ENCODE peak calls at places on chromosomes 4 and X, in seven cellular contexts. Z is SK-N-SH, Q is HCT116, D is K562, G is HepG2, W is Panc1, N is H1. C is an unnamed sample.

GRCh38 chr4:87654487-87655044 is 4.5 kb downstream of the DMP1 start:
- DNase-seq in Z (no peak), Q (no peak), D (no peak), G (no peak), W (no peak), N (no peak), C (no peak)

GRCh38 chrX:112211459-112211858 is 128.9 kb upstream of the TRPC5 start:
- DNase-seq in Z (no peak), Q (no peak), D (no peak), G (no peak), W (no peak), N (no peak), C (peak)

GRCh38 chr4:165947019-165947418 is 74.0 kb downstream of the TLL1 start:
- DNase-seq in Z (no peak), Q (no peak), D (no peak), G (no peak), W (no peak), N (no peak), C (no peak)

GRCh38 chrX:44997282-44997813 is 124.4 kb downstream of the KDM6A start:
- DNase-seq in Z (no peak), Q (no peak), D (no peak), G (no peak), W (no peak), N (no peak), C (no peak)

GRCh38 chr4:128810331-128810870 is 901 bp downstream of the JADE1 start:
- DNase-seq in Z (peak), Q (peak), D (peak), G (peak), W (no peak), N (no peak), C (no peak)

GRCh38 chr4:5192271-5192670 is 141.0 kb downstream of the STK32B start:
- DNase-seq in Z (no peak), Q (no peak), D (no peak), G (no peak), W (no peak), N (no peak), C (no peak)

GRCh38 chr4:116358633-116359222 is 726.6 kb downstream of the TRAM1L1 start:
- DNase-seq in Z (peak), Q (peak), D (peak), G (peak), W (peak), N (peak), C (peak)

GRCh38 chr4:123466080-123466785 is 69.6 kb downstream of the SPRY1 start:
- DNase-seq in Z (no peak), Q (no peak), D (no peak), G (no peak), W (no peak), N (no peak), C (no peak)

GRCh38 chrX:153423652-153424051 is 12.4 kb downstream of the ZFP92 start:
- DNase-seq in Z (no peak), Q (no peak), D (no peak), G (no peak), W (no peak), N (no peak), C (no peak)

GRCh38 chr4:38691251-38692008 is 27.4 kb downstream of the KLF3 start:
- DNase-seq in Z (no peak), Q (no peak), D (no peak), G (no peak), W (no peak), N (no peak), C (no peak)
- TF ChIP-seq SIN3A in Z (no peak), Q (no peak), D (no peak), G (no peak), W (no peak), N (no peak), C (no peak)

GRCh38 chrX:70482300-70482699 is 37.7 kb downstream of the DLG3 start:
- DNase-seq in Z (no peak), Q (no peak), D (no peak), G (no peak), W (no peak), N (no peak), C (no peak)

GRCh38 chrX:70479970-70480659 is 35.5 kb downstream of the DLG3 start:
- DNase-seq in Z (no peak), Q (no peak), D (no peak), G (no peak), W (no peak), N (no peak), C (no peak)

GRCh38 chrX:70481424-70481823 is 36.8 kb downstream of the DLG3 start:
- DNase-seq in Z (no peak), Q (no peak), D (no peak), G (no peak), W (no peak), N (no peak), C (no peak)

GRCh38 chrX:70480660-70481018 is 36.0 kb downstream of the DLG3 start:
- DNase-seq in Z (no peak), Q (no peak), D (no peak), G (no peak), W (no peak), N (no peak), C (no peak)

DNA sequence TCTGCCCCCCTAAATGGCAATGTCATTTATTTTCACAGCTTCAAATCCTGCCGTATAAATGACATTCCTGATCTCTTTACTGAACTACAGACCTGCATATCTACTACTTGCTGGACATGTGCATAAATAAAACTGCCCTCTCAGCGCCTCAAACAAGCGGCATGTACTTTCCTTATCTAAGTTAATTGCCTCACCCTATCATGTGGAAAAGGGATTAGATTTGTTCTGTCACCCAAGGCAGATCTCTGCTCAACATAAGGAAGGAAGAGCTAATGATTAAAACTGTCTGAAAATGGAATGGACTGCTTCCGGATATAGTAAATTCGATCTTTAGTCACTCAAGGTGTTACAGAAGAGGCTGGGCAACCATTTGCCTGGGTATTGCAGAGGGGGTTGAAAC is 37.2 kb downstream of the DLG3 start:
- DNase-seq in Z (no peak), Q (no peak), D (no peak), G (no peak), W (no peak), N (no peak), C (no peak)
- TF ChIP-seq SIN3A in Z (no peak), Q (no peak), D (no peak), G (no peak), W (no peak), N (no peak), C (no peak)

GRCh38 chrX:136307471-136307870 is 6.7 kb downstream of the ADGRG4 start:
- DNase-seq in Z (no peak), Q (no peak), D (no peak), G (no peak), W (no peak), N (no peak), C (no peak)
- TF ChIP-seq SIN3A in Z (no peak), Q (no peak), D (no peak), G (no peak), W (no peak), N (no peak), C (no peak)

DNA sequence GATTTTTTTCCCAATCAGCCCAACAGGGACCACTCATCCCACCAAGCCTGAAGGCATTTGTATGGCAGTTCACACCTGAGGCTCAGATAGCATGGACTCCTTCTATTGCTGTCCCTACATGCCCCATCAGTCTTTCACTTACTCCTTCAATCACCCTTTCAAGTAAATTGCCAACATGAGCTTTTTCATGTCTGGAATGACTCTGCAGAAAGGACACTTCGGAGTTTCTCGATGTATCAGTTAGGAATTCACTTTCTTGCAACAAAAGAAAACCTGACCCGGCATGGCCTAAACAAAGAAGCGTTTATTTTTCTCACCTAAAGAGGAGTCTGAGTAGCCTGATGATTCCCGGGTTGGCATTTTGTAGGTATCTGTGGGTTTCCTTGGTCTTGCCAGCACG is 38.6 kb downstream of the RXFP1 start:
- DNase-seq in Z (no peak), Q (no peak), D (no peak), G (no peak), W (no peak), N (no peak), C (no peak)
- TF ChIP-seq SIN3A in Z (no peak), Q (no peak), D (no peak), G (no peak), W (no peak), N (no peak), C (no peak)

GRCh38 chrX:114675365-114675764 is 91.5 kb downstream of the HTR2C start:
- DNase-seq in Z (no peak), Q (no peak), D (no peak), G (no peak), W (no peak), N (no peak), C (no peak)
- TF ChIP-seq SIN3A in Z (no peak), Q (no peak), D (no peak), G (no peak), W (no peak), N (no peak), C (no peak)

GRCh38 chrX:13996650-13997049 is 33.0 kb downstream of the GEMIN8 start:
- DNase-seq in Z (no peak), Q (no peak), D (no peak), G (no peak), W (no peak), N (no peak), C (no peak)
- TF ChIP-seq SIN3A in Z (no peak), Q (no peak), D (no peak), G (no peak), W (no peak), N (no peak), C (no peak)

DNA sequence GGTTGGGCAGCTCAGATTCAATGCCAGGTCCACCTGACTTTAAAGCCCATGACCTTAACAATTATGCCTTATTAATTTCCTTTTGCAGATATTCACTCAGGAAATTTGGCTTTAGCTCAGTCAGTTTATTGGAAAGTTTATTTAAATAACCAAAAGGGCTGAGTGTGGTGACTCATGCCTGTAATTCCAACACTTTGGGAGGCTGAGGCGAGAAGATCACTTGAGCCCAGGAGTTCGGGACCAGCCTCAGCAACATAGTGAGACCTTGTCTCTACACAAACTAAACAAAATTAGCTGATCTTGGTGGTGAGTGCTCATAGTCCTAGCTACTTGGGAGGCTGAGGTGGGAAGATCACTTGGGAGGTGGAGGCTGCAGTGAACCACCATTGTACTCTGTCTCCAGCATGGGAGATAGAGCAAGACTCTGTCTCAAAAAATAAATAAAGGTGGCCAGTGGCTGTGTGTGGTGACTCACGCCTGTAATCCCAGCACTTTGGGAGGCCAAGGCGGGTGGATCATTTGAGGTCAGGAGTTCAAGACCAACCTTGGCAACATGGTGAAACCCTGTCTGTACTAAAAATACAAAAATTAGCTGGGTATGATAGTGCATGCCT is 43.3 kb downstream of the RHOH start:
- DNase-seq in Z (no peak), Q (no peak), D (no peak), G (no peak), W (no peak), N (no peak), C (no peak)
- TF ChIP-seq SIN3A in Z (no peak), Q (no peak), D (no peak), G (no peak), W (no peak), N (no peak), C (no peak)

GRCh38 chr4:138870739-138871633 is 144.6 kb upstream of the NOCT start:
- DNase-seq in Z (peak), Q (peak), D (peak), G (peak), W (peak), N (peak), C (peak)

DNA sequence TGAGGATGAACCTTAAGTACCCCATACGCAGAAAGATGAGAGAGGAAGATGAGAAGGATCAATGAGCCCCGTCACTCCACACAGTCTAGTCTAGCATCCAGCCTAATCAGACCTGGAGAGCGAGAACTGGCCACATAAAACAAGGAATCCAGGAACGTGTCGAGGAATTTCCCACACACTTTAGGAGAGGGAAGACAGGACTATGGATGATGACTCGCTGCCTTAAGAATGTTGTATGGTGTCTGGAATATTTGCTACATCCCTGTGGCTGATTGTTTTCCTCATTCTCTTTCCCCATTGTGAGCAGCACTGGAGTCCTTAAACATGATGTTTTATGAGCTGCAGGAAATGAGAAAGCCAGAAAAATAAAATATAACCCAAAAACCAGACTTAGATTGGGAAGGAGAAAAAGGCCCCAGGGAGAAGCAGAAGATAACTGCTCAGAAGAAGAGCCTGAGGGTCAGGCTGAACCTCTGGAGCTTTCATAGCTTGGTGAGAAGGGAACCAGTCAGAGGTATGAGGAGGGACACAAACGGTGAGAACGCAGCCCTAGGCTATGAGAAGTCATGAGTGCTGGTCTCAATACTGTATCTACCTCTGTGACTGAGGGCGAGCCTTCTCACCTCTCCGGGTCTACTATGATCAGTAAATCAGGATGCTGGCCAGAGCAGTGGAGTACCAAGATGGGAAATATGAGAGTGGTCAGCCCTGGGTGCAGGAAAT is 139.5 kb upstream of the NOCT start:
- DNase-seq in Z (no peak), Q (peak), D (no peak), G (no peak), W (no peak), N (no peak), C (no peak)
- TF ChIP-seq SIN3A in Z (no peak), Q (no peak), D (no peak), G (no peak), W (no peak), N (no peak), C (no peak)

DNA sequence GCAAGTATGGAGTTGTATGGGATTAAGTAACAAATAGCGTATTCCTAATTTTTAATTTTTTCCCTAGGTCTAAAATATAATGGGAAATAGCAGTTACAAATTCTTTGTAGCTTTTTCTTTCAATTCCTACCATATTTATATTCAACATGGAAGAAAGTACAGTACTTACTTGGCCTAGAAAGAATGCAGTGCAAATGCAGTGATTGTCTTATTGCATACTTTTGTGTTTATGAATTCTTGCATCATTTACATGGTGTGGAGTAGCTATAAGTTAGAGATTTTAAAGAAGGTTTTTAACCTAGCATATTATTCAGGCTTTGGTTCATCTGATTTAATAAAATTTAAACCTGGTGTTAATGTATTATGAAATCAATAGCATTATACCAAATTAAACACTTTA is 263.3 kb downstream of the BMPR1B start:
- DNase-seq in Z (no peak), Q (no peak), D (no peak), G (no peak), W (no peak), N (no peak), C (no peak)
- TF ChIP-seq SIN3A in Z (no peak), Q (no peak), D (no peak), G (no peak), W (no peak), N (no peak), C (no peak)

DNA sequence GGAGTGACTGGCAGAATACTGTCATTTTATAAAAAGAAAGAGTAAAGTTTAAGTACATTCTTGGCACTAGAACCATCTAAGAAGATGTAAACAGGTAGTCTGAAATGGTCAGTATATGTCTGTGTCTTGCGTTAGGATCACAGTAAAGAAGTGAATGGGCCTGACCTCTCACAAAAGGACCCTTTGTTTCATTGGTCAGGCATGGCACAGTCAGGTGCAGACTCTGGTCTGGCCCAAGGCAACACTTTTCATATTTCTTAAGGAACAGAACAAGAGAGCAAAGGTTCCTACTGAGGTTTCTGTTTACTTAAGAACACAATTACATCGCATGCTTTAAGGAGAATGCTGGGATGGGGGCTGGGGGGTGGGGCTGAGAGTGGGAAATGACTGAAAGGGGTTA is 48.1 kb downstream of the RPGR start:
- DNase-seq in Z (no peak), Q (no peak), D (no peak), G (peak), W (no peak), N (no peak), C (no peak)
- TF ChIP-seq SIN3A in Z (no peak), Q (no peak), D (no peak), G (no peak), W (no peak), N (no peak), C (no peak)

C was measured in GM12878.